ENCODE peak calls at places on chromosomes 6 and 20, in eight cellular contexts. One of them, this sample, is unnamed.

GRCh38 chr6:117933471-117933870 is 26.4 kb downstream of the SLC35F1 start:
- DNase-seq in transverse colon: no peak
- DNase-seq in breast epithelium: no peak
- DNase-seq in H1: no peak
- DNase-seq in spleen: no peak
- DNase-seq in GM12892: no peak
- DNase-seq in sigmoid colon: no peak
- DNase-seq in endothelial cell of umbilical vein: no peak
- DNase-seq in this sample: no peak

GRCh38 chr20:63086421-63087235 is 79.9 kb upstream of the BHLHE23 start:
- DNase-seq in breast epithelium: peak
- DNase-seq in transverse colon: no peak
- DNase-seq in sigmoid colon: peak
- DNase-seq in GM12892: no peak
- DNase-seq in endothelial cell of umbilical vein: no peak
- DNase-seq in H1: peak
- DNase-seq in spleen: peak
- DNase-seq in this sample: no peak

GRCh38 chr6:71534916-71535315 is 246.3 kb downstream of the OGFRL1 start:
- DNase-seq in endothelial cell of umbilical vein: no peak
- DNase-seq in breast epithelium: no peak
- DNase-seq in H1: no peak
- DNase-seq in GM12892: no peak
- DNase-seq in transverse colon: no peak
- DNase-seq in spleen: no peak
- DNase-seq in sigmoid colon: no peak
- DNase-seq in this sample: no peak

GRCh38 chr6:108209738-108210137 is 43.9 kb downstream of the NR2E1 start:
- DNase-seq in endothelial cell of umbilical vein: no peak
- DNase-seq in transverse colon: no peak
- DNase-seq in spleen: no peak
- DNase-seq in GM12892: no peak
- DNase-seq in H1: no peak
- DNase-seq in sigmoid colon: no peak
- DNase-seq in breast epithelium: no peak
- DNase-seq in this sample: no peak

GRCh38 chr6:148311849-148312669 is 30.6 kb upstream of the SASH1 start:
- DNase-seq in transverse colon: no peak
- DNase-seq in spleen: no peak
- DNase-seq in breast epithelium: no peak
- DNase-seq in sigmoid colon: no peak
- DNase-seq in H1: no peak
- DNase-seq in endothelial cell of umbilical vein: no peak
- DNase-seq in GM12892: no peak
- DNase-seq in this sample: no peak

GRCh38 chr20:50467618-50468373 is 42.4 kb upstream of the PTPN1 start:
- DNase-seq in H1: no peak
- DNase-seq in breast epithelium: no peak
- DNase-seq in sigmoid colon: no peak
- DNase-seq in transverse colon: no peak
- DNase-seq in GM12892: no peak
- DNase-seq in endothelial cell of umbilical vein: peak
- DNase-seq in spleen: no peak
- DNase-seq in this sample: no peak

GRCh38 chr20:6766433-6766832 is 1.1 kb upstream of the BMP2 start:
- DNase-seq in sigmoid colon: no peak
- DNase-seq in transverse colon: peak
- DNase-seq in spleen: no peak
- DNase-seq in breast epithelium: no peak
- DNase-seq in endothelial cell of umbilical vein: no peak
- DNase-seq in H1: no peak
- DNase-seq in GM12892: no peak
- DNase-seq in this sample: no peak

GRCh38 chr6:69089539-69089938 is 454.5 kb downstream of the ADGRB3 start:
- DNase-seq in sigmoid colon: no peak
- DNase-seq in breast epithelium: no peak
- DNase-seq in spleen: no peak
- DNase-seq in endothelial cell of umbilical vein: no peak
- DNase-seq in H1: no peak
- DNase-seq in transverse colon: no peak
- DNase-seq in GM12892: no peak
- DNase-seq in this sample: no peak

GRCh38 chr6:34384305-34385153 is 7.9 kb downstream of the NUDT3 start:
- DNase-seq in endothelial cell of umbilical vein: no peak
- DNase-seq in transverse colon: no peak
- DNase-seq in sigmoid colon: peak
- DNase-seq in breast epithelium: no peak
- DNase-seq in H1: no peak
- DNase-seq in GM12892: no peak
- DNase-seq in spleen: no peak
- DNase-seq in this sample: no peak

GRCh38 chr6:149964243-149965190 is 774 bp downstream of the ULBP1 start:
- DNase-seq in spleen: no peak
- DNase-seq in sigmoid colon: no peak
- DNase-seq in breast epithelium: no peak
- DNase-seq in GM12892: peak
- DNase-seq in endothelial cell of umbilical vein: peak
- DNase-seq in H1: peak
- DNase-seq in transverse colon: no peak
- DNase-seq in this sample: peak

GRCh38 chr6:70520575-70520974 is 46.2 kb upstream of the SDHAF4 start:
- DNase-seq in spleen: no peak
- DNase-seq in GM12892: no peak
- DNase-seq in endothelial cell of umbilical vein: peak
- DNase-seq in sigmoid colon: no peak
- DNase-seq in H1: no peak
- DNase-seq in breast epithelium: no peak
- DNase-seq in transverse colon: no peak
- DNase-seq in this sample: no peak

GRCh38 chr6:11231108-11231463 is 1.4 kb downstream of the NEDD9 start:
- DNase-seq in spleen: no peak
- DNase-seq in sigmoid colon: no peak
- DNase-seq in GM12892: no peak
- DNase-seq in transverse colon: no peak
- DNase-seq in breast epithelium: no peak
- DNase-seq in endothelial cell of umbilical vein: no peak
- DNase-seq in H1: no peak
- DNase-seq in this sample: no peak

GRCh38 chr20:39358052-39358451 is 395.9 kb downstream of the DHX35 start:
- DNase-seq in sigmoid colon: no peak
- DNase-seq in H1: no peak
- DNase-seq in breast epithelium: no peak
- DNase-seq in spleen: no peak
- DNase-seq in transverse colon: no peak
- DNase-seq in GM12892: no peak
- DNase-seq in endothelial cell of umbilical vein: no peak
- DNase-seq in this sample: no peak

GRCh38 chr6:14999106-14999505 is 246.8 kb upstream of the JARID2 start:
- DNase-seq in endothelial cell of umbilical vein: no peak
- DNase-seq in GM12892: no peak
- DNase-seq in transverse colon: no peak
- DNase-seq in H1: no peak
- DNase-seq in spleen: no peak
- DNase-seq in sigmoid colon: no peak
- DNase-seq in breast epithelium: no peak
- DNase-seq in this sample: no peak

GRCh38 chr20:33656010-33656782 is 5.9 kb upstream of the C20orf144 start:
- DNase-seq in GM12892: no peak
- DNase-seq in H1: no peak
- DNase-seq in breast epithelium: no peak
- DNase-seq in transverse colon: no peak
- DNase-seq in spleen: peak
- DNase-seq in endothelial cell of umbilical vein: no peak
- DNase-seq in sigmoid colon: peak
- DNase-seq in this sample: no peak

GRCh38 chr6:72580281-72580940 is 41.5 kb upstream of the KCNQ5 start:
- DNase-seq in endothelial cell of umbilical vein: no peak
- DNase-seq in breast epithelium: no peak
- DNase-seq in H1: no peak
- DNase-seq in GM12892: no peak
- DNase-seq in transverse colon: no peak
- DNase-seq in spleen: no peak
- DNase-seq in sigmoid colon: no peak
- DNase-seq in this sample: no peak

GRCh38 chr6:101779051-101779844 is 385.7 kb downstream of the GRIK2 start:
- DNase-seq in endothelial cell of umbilical vein: no peak
- DNase-seq in GM12892: no peak
- DNase-seq in spleen: no peak
- DNase-seq in transverse colon: no peak
- DNase-seq in breast epithelium: no peak
- DNase-seq in H1: no peak
- DNase-seq in sigmoid colon: no peak
- DNase-seq in this sample: no peak

GRCh38 chr6:142871910-142872331 is 73.1 kb downstream of the HIVEP2 start:
- DNase-seq in spleen: no peak
- DNase-seq in breast epithelium: no peak
- DNase-seq in sigmoid colon: no peak
- DNase-seq in transverse colon: peak
- DNase-seq in GM12892: no peak
- DNase-seq in H1: no peak
- DNase-seq in endothelial cell of umbilical vein: peak
- DNase-seq in this sample: no peak
- TF ChIP-seq POLR2A in spleen: no peak
- TF ChIP-seq POLR2A in breast epithelium: no peak
- TF ChIP-seq POLR2A in sigmoid colon: no peak
- TF ChIP-seq POLR2A in transverse colon: no peak
- TF ChIP-seq POLR2A in GM12892: no peak
- TF ChIP-seq POLR2A in H1: no peak
- TF ChIP-seq POLR2A in endothelial cell of umbilical vein: no peak
- TF ChIP-seq POLR2A in this sample: no peak

GRCh38 chr6:126625019-126625418 is 285.1 kb downstream of the CENPW start:
- DNase-seq in H1: peak
- DNase-seq in transverse colon: no peak
- DNase-seq in breast epithelium: no peak
- DNase-seq in sigmoid colon: no peak
- DNase-seq in endothelial cell of umbilical vein: peak
- DNase-seq in GM12892: no peak
- DNase-seq in spleen: no peak
- DNase-seq in this sample: no peak
- TF ChIP-seq POLR2AphosphoS5 in H1: no peak
- TF ChIP-seq POLR2AphosphoS5 in transverse colon: no peak
- TF ChIP-seq POLR2AphosphoS5 in breast epithelium: no peak
- TF ChIP-seq POLR2AphosphoS5 in sigmoid colon: no peak
- TF ChIP-seq POLR2AphosphoS5 in endothelial cell of umbilical vein: no peak
- TF ChIP-seq POLR2AphosphoS5 in GM12892: no peak
- TF ChIP-seq POLR2AphosphoS5 in spleen: no peak
- TF ChIP-seq POLR2AphosphoS5 in this sample: no peak

GRCh38 chr6:144853603-144854002 is 568.5 kb downstream of the UTRN start:
- DNase-seq in transverse colon: no peak
- DNase-seq in GM12892: no peak
- DNase-seq in spleen: no peak
- DNase-seq in breast epithelium: no peak
- DNase-seq in H1: no peak
- DNase-seq in sigmoid colon: no peak
- DNase-seq in endothelial cell of umbilical vein: no peak
- DNase-seq in this sample: no peak

GRCh38 chr6:144854654-144855053 is 569.5 kb downstream of the UTRN start:
- DNase-seq in sigmoid colon: no peak
- DNase-seq in endothelial cell of umbilical vein: no peak
- DNase-seq in transverse colon: no peak
- DNase-seq in spleen: no peak
- DNase-seq in GM12892: no peak
- DNase-seq in breast epithelium: no peak
- DNase-seq in H1: no peak
- DNase-seq in this sample: no peak

GRCh38 chr6:144855812-144856531 is 570.8 kb downstream of the UTRN start:
- DNase-seq in sigmoid colon: no peak
- DNase-seq in endothelial cell of umbilical vein: peak
- DNase-seq in breast epithelium: no peak
- DNase-seq in spleen: no peak
- DNase-seq in transverse colon: no peak
- DNase-seq in H1: no peak
- DNase-seq in GM12892: no peak
- DNase-seq in this sample: no peak

GRCh38 chr6:144856622-144857021 is 571.5 kb downstream of the UTRN start:
- DNase-seq in spleen: no peak
- DNase-seq in endothelial cell of umbilical vein: no peak
- DNase-seq in breast epithelium: no peak
- DNase-seq in H1: no peak
- DNase-seq in GM12892: no peak
- DNase-seq in transverse colon: no peak
- DNase-seq in sigmoid colon: no peak
- DNase-seq in this sample: no peak

GRCh38 chr6:144857086-144857485 is 572.0 kb downstream of the UTRN start:
- DNase-seq in transverse colon: no peak
- DNase-seq in breast epithelium: no peak
- DNase-seq in GM12892: no peak
- DNase-seq in H1: no peak
- DNase-seq in spleen: no peak
- DNase-seq in sigmoid colon: no peak
- DNase-seq in endothelial cell of umbilical vein: no peak
- DNase-seq in this sample: no peak
- TF ChIP-seq POLR2A in transverse colon: no peak
- TF ChIP-seq POLR2A in breast epithelium: no peak
- TF ChIP-seq POLR2A in GM12892: no peak
- TF ChIP-seq POLR2A in H1: no peak
- TF ChIP-seq POLR2A in spleen: no peak
- TF ChIP-seq POLR2A in sigmoid colon: no peak
- TF ChIP-seq POLR2A in endothelial cell of umbilical vein: no peak
- TF ChIP-seq POLR2A in this sample: no peak

GRCh38 chr6:31340228-31340627 is 16.8 kb downstream of the HLA-B start:
- DNase-seq in spleen: no peak
- DNase-seq in GM12892: no peak
- DNase-seq in H1: no peak
- DNase-seq in breast epithelium: no peak
- DNase-seq in transverse colon: no peak
- DNase-seq in endothelial cell of umbilical vein: no peak
- DNase-seq in sigmoid colon: no peak
- DNase-seq in this sample: no peak

GRCh38 chr6:31350973-31351733 is 5.8 kb downstream of the HLA-B start:
- DNase-seq in H1: no peak
- DNase-seq in spleen: no peak
- DNase-seq in transverse colon: no peak
- DNase-seq in GM12892: no peak
- DNase-seq in endothelial cell of umbilical vein: no peak
- DNase-seq in breast epithelium: no peak
- DNase-seq in sigmoid colon: no peak
- DNase-seq in this sample: no peak

GRCh38 chr6:31339210-31339609 is 17.8 kb downstream of the HLA-B start:
- DNase-seq in transverse colon: no peak
- DNase-seq in breast epithelium: no peak
- DNase-seq in endothelial cell of umbilical vein: no peak
- DNase-seq in spleen: no peak
- DNase-seq in GM12892: no peak
- DNase-seq in sigmoid colon: no peak
- DNase-seq in H1: no peak
- DNase-seq in this sample: no peak

GRCh38 chr6:31350551-31350950 is 6.4 kb downstream of the HLA-B start:
- DNase-seq in GM12892: no peak
- DNase-seq in transverse colon: no peak
- DNase-seq in spleen: no peak
- DNase-seq in breast epithelium: no peak
- DNase-seq in sigmoid colon: no peak
- DNase-seq in H1: no peak
- DNase-seq in endothelial cell of umbilical vein: no peak
- DNase-seq in this sample: no peak

GRCh38 chr6:31345026-31345730 is 11.8 kb downstream of the HLA-B start:
- DNase-seq in H1: no peak
- DNase-seq in endothelial cell of umbilical vein: no peak
- DNase-seq in GM12892: no peak
- DNase-seq in transverse colon: no peak
- DNase-seq in sigmoid colon: no peak
- DNase-seq in spleen: no peak
- DNase-seq in breast epithelium: no peak
- DNase-seq in this sample: no peak
- TF ChIP-seq POLR2AphosphoS5 in H1: no peak
- TF ChIP-seq POLR2AphosphoS5 in endothelial cell of umbilical vein: no peak
- TF ChIP-seq POLR2AphosphoS5 in GM12892: no peak
- TF ChIP-seq POLR2AphosphoS5 in transverse colon: no peak
- TF ChIP-seq POLR2AphosphoS5 in sigmoid colon: no peak
- TF ChIP-seq POLR2AphosphoS5 in spleen: no peak
- TF ChIP-seq POLR2AphosphoS5 in breast epithelium: no peak
- TF ChIP-seq POLR2AphosphoS5 in this sample: no peak

This sample was measured in GM12891.